ENCODE peak calls at places on chromosomes 11 and 22, in four cellular contexts. B, Z, V and N are unnamed samples.

GRCh38 chr11:75277991-75278790 is 37.6 kb downstream of the TPBGL start:
- DNase-seq in B (no peak), Z (no peak), V (no peak), N (no peak)

GRCh38 chr11:96037267-96037990 is 113.5 kb upstream of the MTMR2 start:
- DNase-seq in B (no peak), Z (no peak), V (no peak), N (no peak)

GRCh38 chr11:100404907-100405306 is 282.2 kb upstream of the ARHGAP42 start:
- DNase-seq in B (no peak), Z (no peak), V (no peak), N (no peak)

GRCh38 chr22:47553436-47553835 is 791.0 kb downstream of the TBC1D22A start:
- DNase-seq in B (no peak), Z (no peak), V (no peak), N (no peak)

GRCh38 chr11:14320020-14320419 is 39.0 kb downstream of the RRAS2 start:
- DNase-seq in B (no peak), Z (peak; percentile 30), V (no peak), N (no peak)

GRCh38 chr11:77619576-77620198 is 17.9 kb downstream of the CLNS1A start:
- DNase-seq in B (no peak), Z (peak; percentile 71), V (no peak), N (peak; percentile 39)

GRCh38 chr11:62061356-62062222 is 62.2 kb upstream of the INCENP start:
- DNase-seq in B (no peak), Z (no peak), V (no peak), N (no peak)

GRCh38 chr22:29994941-29995340 is 85.3 kb upstream of the HORMAD2 start:
- DNase-seq in B (no peak), Z (peak; percentile 25), V (no peak), N (no peak)

GRCh38 chr22:43554259-43554636 is 142.4 kb downstream of the MPPED1 start:
- DNase-seq in B (no peak), Z (no peak), V (no peak), N (no peak)

GRCh38 chr11:62832346-62833234 is at the start of gene TEX54:
- DNase-seq in B (no peak), Z (no peak), V (no peak), N (no peak)

GRCh38 chr22:48754611-48755331 is 1072.9 kb downstream of the BRD1 start:
- DNase-seq in B (no peak), Z (no peak), V (no peak), N (no peak)

GRCh38 chr11:16448123-16448717 is 91.9 kb upstream of the SOX6 start:
- DNase-seq in B (no peak), Z (no peak), V (no peak), N (no peak)

GRCh38 chr11:34633990-34634725 is 13.3 kb downstream of the EHF start:
- DNase-seq in B (no peak), Z (peak; percentile 67), V (no peak), N (no peak)

GRCh38 chr11:128179049-128179448 is 408.3 kb downstream of the ETS1 start:
- DNase-seq in B (no peak), Z (no peak), V (no peak), N (no peak)

GRCh38 chr11:58775066-58775708 is 43.4 kb upstream of the GLYAT start:
- DNase-seq in B (no peak), Z (no peak), V (no peak), N (no peak)

GRCh38 chr22:45098056-45098455 is 65.7 kb upstream of the NUP50 start:
- DNase-seq in B (no peak), Z (no peak), V (no peak), N (no peak)

GRCh38 chr11:118338637-118339061 is 3.9 kb downstream of the CD3D start:
- DNase-seq in B (peak; percentile 74), Z (no peak), V (peak; percentile 74), N (no peak)

GRCh38 chr11:64118871-64119495 is 46.9 kb downstream of the MACROD1 start:
- DNase-seq in B (no peak), Z (no peak), V (no peak), N (no peak)